ENCODE peak calls at places on chromosomes 3 and 15, in ten cellular contexts. U is psoas muscle; Y is stomach; J is right cardiac atrium; N is pancreas; I is CD8-positive, alpha-beta T cell; Z is endothelial cell of umbilical vein; E is cardiac muscle cell; F is tibial artery; V is colonic mucosa. D is an unnamed sample.

GRCh38 chr3:190401943-190402342 is 14.0 kb downstream of the CLDN16 start:
- DNase-seq in Z (peak), N (no peak), J (no peak), I (no peak), Y (no peak), U (no peak), E (no peak), F (no peak), V (no peak), D (no peak)

GRCh38 chr3:132034097-132034485 is 723 bp downstream of the CPNE4 start:
- DNase-seq in J (no peak), V (no peak), N (no peak), Y (no peak), I (no peak), E (no peak), U (no peak), F (no peak), Z (no peak), D (no peak)

GRCh38 chr15:69595009-69595825 is 142.6 kb downstream of the RPLP1 start:
- DNase-seq in U (peak), F (peak), Z (no peak), I (no peak), Y (peak), J (peak), E (peak), N (peak), V (no peak), D (no peak)

GRCh38 chr3:81446806-81447205 is 314.6 kb downstream of the GBE1 start:
- DNase-seq in J (no peak), E (no peak), U (no peak), Y (no peak), N (no peak), V (no peak), I (no peak), Z (no peak), F (no peak), D (no peak)

GRCh38 chr3:59608356-59608755 is 558.5 kb upstream of the CFAP20DC start:
- DNase-seq in Y (no peak), J (no peak), V (no peak), Z (no peak), E (no peak), U (no peak), F (no peak), I (no peak), N (no peak), D (no peak)

GRCh38 chr15:35306361-35306981 is 221.4 kb upstream of the NANOGP8 start:
- DNase-seq in F (no peak), E (peak), V (peak), Z (peak), J (no peak), I (no peak), N (no peak), U (no peak), Y (no peak), D (no peak)

GRCh38 chr15:55234800-55235104 is 38.0 kb upstream of the RSL24D1 start:
- DNase-seq in Z (no peak), F (no peak), U (no peak), E (no peak), J (no peak), Y (no peak), V (no peak), I (no peak), N (no peak), D (no peak)

GRCh38 chr3:170809975-170810357 is 60.0 kb downstream of the RPL22L1 start:
- DNase-seq in E (no peak), I (no peak), J (no peak), U (no peak), F (no peak), V (no peak), N (no peak), Y (no peak), Z (peak), D (no peak)

GRCh38 chr3:156483426-156483825 is 71.5 kb downstream of the SSR3 start:
- DNase-seq in V (no peak), J (no peak), F (no peak), Z (peak), I (no peak), N (no peak), U (no peak), Y (no peak), E (no peak), D (no peak)

GRCh38 chr15:47794266-47794914 is 77.1 kb downstream of the SEMA6D start:
- DNase-seq in J (no peak), V (no peak), Y (no peak), Z (no peak), I (no peak), U (no peak), N (no peak), F (no peak), E (no peak), D (no peak)

GRCh38 chr15:101723161-101723873 is 956 bp downstream of the TARS3 start:
- DNase-seq in Z (peak), I (peak), F (no peak), U (no peak), Y (no peak), V (peak), J (no peak), N (no peak), E (no peak), D (no peak)

GRCh38 chr15:41115088-41115651 is 910 bp downstream of the INO80 start:
- DNase-seq in U (no peak), F (no peak), N (no peak), Y (no peak), E (peak), J (no peak), V (no peak), I (no peak), Z (peak), D (no peak)

GRCh38 chr3:174243194-174243593 is 615.9 kb upstream of the NAALADL2 start:
- DNase-seq in Z (no peak), J (no peak), F (no peak), N (no peak), Y (no peak), U (no peak), E (no peak), V (no peak), I (no peak), D (no peak)

GRCh38 chr3:196317702-196318467 is at the start of gene DYNLT2B:
- DNase-seq in F (peak), E (peak), Y (peak), V (peak), I (peak), N (peak), Z (peak), J (peak), U (peak), D (peak)

GRCh38 chr3:79729096-79729495 is 38.7 kb downstream of the ROBO1 start:
- DNase-seq in I (no peak), Y (no peak), V (no peak), N (peak), Z (peak), F (no peak), E (peak), U (no peak), J (no peak), D (no peak)

GRCh38 chr3:190605385-190605784 is 91.5 kb downstream of the IL1RAP start:
- DNase-seq in I (no peak), J (no peak), V (no peak), N (no peak), Y (no peak), Z (no peak), E (no peak), F (no peak), U (no peak), D (no peak)

GRCh38 chr15:57198654-57199241 is 177.6 kb upstream of the CGNL1 start:
- DNase-seq in U (no peak), J (no peak), Y (no peak), Z (peak), E (peak), I (no peak), F (no peak), V (peak), N (no peak), D (peak)

GRCh38 chr3:42264399-42265058 is 1.5 kb downstream of the CCK start:
- DNase-seq in Y (peak), V (peak), I (no peak), E (no peak), J (no peak), Z (no peak), F (no peak), N (peak), U (peak), D (no peak)

GRCh38 chr15:93037341-93038063 is 51.5 kb downstream of the RGMA start:
- DNase-seq in F (peak), V (no peak), N (no peak), E (peak), J (peak), U (peak), I (no peak), Y (no peak), Z (no peak), D (peak)

GRCh38 chr3:557972-558371 is 361.4 kb downstream of the CHL1 start:
- DNase-seq in J (no peak), Y (no peak), U (no peak), F (no peak), Z (no peak), E (no peak), I (no peak), V (no peak), N (no peak), D (no peak)

GRCh38 chr3:149089395-149089794 is 3.1 kb upstream of the HLTF start:
- DNase-seq in E (no peak), F (no peak), Y (no peak), N (no peak), I (no peak), U (no peak), V (no peak), Z (no peak), J (no peak), D (no peak)

GRCh38 chr15:51234181-51234927 is 104.0 kb downstream of the CYP19A1 start:
- DNase-seq in J (no peak), Z (no peak), V (no peak), F (no peak), E (no peak), U (no peak), I (no peak), Y (no peak), N (no peak), D (no peak)

GRCh38 chr15:63593705-63594671 is 3.2 kb upstream of the FBXL22 start:
- DNase-seq in F (no peak), N (no peak), J (no peak), Y (no peak), I (no peak), U (no peak), E (peak), V (no peak), Z (no peak), D (no peak)

GRCh38 chr3:57281710-57282109 is 10.8 kb downstream of the ASB14 start:
- DNase-seq in V (no peak), F (no peak), I (no peak), N (no peak), J (no peak), Z (no peak), E (no peak), Y (no peak), U (no peak), D (no peak)

GRCh38 chr15:101063891-101064794 is 145.0 kb downstream of the LRRK1 start:
- DNase-seq in U (no peak), Y (peak), I (no peak), N (peak), Z (no peak), J (peak), F (peak), V (no peak), E (no peak), D (peak)

GRCh38 chr15:20344601-20345400 is 196.8 kb downstream of the GOLGA6L6 start:
- DNase-seq in N (peak), U (no peak), J (peak), Z (no peak), Y (no peak), V (no peak), F (no peak), E (no peak), I (no peak), D (peak)

GRCh38 chr3:168034152-168034928 is 61.4 kb downstream of the GOLIM4 start:
- DNase-seq in V (no peak), F (no peak), E (peak), N (no peak), U (no peak), I (no peak), J (no peak), Z (no peak), Y (no peak), D (no peak)

GRCh38 chr15:40338921-40339620 is 1.7 kb downstream of the CCDC9B start:
- DNase-seq in I (no peak), N (peak), Y (no peak), E (no peak), F (peak), Z (peak), U (peak), V (peak), J (peak), D (no peak)

GRCh38 chr15:84681822-84682221 is 23.8 kb upstream of the NMB start:
- DNase-seq in Z (peak), N (no peak), E (no peak), J (no peak), Y (no peak), U (no peak), I (no peak), V (no peak), F (no peak), D (no peak)

GRCh38 chr3:58659051-58659675 is 7.4 kb downstream of the FAM3D start:
- DNase-seq in N (no peak), Y (peak), F (peak), V (peak), I (no peak), E (peak), Z (peak), U (no peak), J (no peak), D (peak)

GRCh38 chr15:64895285-64896065 is 16.2 kb upstream of the ANKDD1A start:
- DNase-seq in Y (peak), V (no peak), I (peak), Z (peak), J (peak), U (peak), F (no peak), E (no peak), N (no peak), D (peak)

GRCh38 chr15:60520041-60520824 is 41.3 kb upstream of the ICE2 start:
- DNase-seq in V (no peak), I (no peak), N (no peak), U (no peak), Z (no peak), F (no peak), J (no peak), Y (no peak), E (no peak), D (no peak)

GRCh38 chr3:71584216-71585061 is 911 bp upstream of the FOXP1 start:
- DNase-seq in N (peak), E (peak), Y (peak), U (peak), F (peak), I (peak), V (peak), Z (peak), J (peak), D (peak)

GRCh38 chr3:45547764-45548683 is 46.5 kb upstream of the LIMD1 start:
- DNase-seq in F (no peak), U (peak), J (no peak), Y (no peak), I (no peak), V (no peak), E (no peak), N (no peak), Z (no peak), D (no peak)

GRCh38 chr3:18812316-18812715 is 336.0 kb upstream of the KCNH8 start:
- DNase-seq in I (no peak), V (no peak), F (no peak), N (no peak), U (no peak), E (no peak), Z (no peak), Y (no peak), J (no peak), D (no peak)

GRCh38 chr15:83697716-83698115 is 43.8 kb downstream of the ADAMTSL3 start:
- DNase-seq in N (no peak), Z (no peak), E (no peak), Y (no peak), U (no peak), I (no peak), V (no peak), J (no peak), F (no peak), D (no peak)

GRCh38 chr3:10977864-10978510 is 14.6 kb upstream of the SLC6A1 start:
- DNase-seq in Z (no peak), F (no peak), J (no peak), U (no peak), I (no peak), E (no peak), V (no peak), Y (no peak), N (no peak), D (no peak)

GRCh38 chr15:90097475-90097874 is 4.8 kb downstream of the IDH2 start:
- DNase-seq in Y (no peak), F (no peak), N (no peak), V (no peak), E (no peak), I (peak), U (no peak), J (no peak), Z (no peak), D (no peak)

GRCh38 chr3:159443266-159443665 is 545.4 kb upstream of the IL12A start:
- DNase-seq in E (no peak), Y (no peak), Z (no peak), J (no peak), I (no peak), U (no peak), F (no peak), V (no peak), N (no peak), D (no peak)

GRCh38 chr15:72919936-72920455 is 132.3 kb upstream of the NEO1 start:
- DNase-seq in J (no peak), Z (no peak), I (no peak), U (no peak), E (no peak), V (no peak), F (no peak), Y (no peak), N (no peak), D (no peak)

DNA sequence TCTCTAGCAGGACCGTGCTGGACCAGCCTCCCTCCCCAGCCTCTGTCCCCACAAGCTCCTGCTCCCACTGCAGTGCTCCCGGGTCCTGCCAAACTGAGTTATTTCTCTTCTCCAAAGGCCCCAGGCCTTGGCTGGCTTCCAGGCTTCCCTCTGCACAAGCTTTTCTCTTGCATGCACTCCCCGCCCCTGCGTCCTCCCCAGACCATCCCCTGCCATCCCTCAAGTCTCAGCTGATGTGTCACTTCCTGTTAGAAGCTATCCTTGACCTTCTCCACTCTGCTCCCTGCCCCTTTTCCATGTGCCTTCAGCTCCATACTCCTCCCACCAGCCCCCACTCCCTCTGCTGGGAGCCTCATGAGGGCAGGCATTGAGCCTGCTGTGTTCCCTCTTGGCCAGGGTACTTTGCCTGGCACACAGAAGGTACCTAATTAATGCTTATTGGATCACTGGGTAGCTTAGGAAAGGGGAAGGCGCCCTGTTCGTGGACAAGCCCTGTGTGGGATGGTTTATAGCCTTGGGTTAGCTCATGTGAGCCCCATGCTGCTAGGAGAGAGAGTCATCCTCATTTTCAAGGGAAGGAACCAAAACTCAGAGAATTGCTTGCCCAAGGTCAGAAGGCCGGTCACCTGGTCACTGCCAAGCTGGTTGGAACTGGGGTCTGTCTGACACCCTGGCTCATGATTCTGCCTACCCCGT is 56.4 kb downstream of the FEM1B start:
- DNase-seq in I (no peak), Y (no peak), Z (no peak), E (no peak), J (peak), V (no peak), N (no peak), F (peak), U (peak), D (no peak)
- H3K27ac ChIP-seq in I (no peak), Y (no peak), Z (no peak), E (no peak), J (peak), V (no peak), N (no peak), F (peak), U (no peak), D (no peak)

GRCh38 chr3:8501388-8502131 is at the start of gene LMCD1:
- DNase-seq in U (peak), N (peak), Z (peak), I (peak), V (peak), E (peak), J (peak), Y (peak), F (peak), D (peak)

GRCh38 chr3:8505621-8506020 is 4.0 kb downstream of the LMCD1 start:
- DNase-seq in U (no peak), E (no peak), Z (peak), Y (peak), J (no peak), V (peak), F (peak), I (no peak), N (peak), D (no peak)

GRCh38 chr3:8503871-8504610 is 2.4 kb downstream of the LMCD1 start:
- DNase-seq in E (no peak), F (no peak), J (no peak), Y (no peak), Z (no peak), I (no peak), U (no peak), N (no peak), V (no peak), D (no peak)

GRCh38 chr3:8504611-8504973 is 3.0 kb downstream of the LMCD1 start:
- DNase-seq in I (no peak), E (no peak), J (no peak), U (no peak), Z (no peak), V (no peak), Y (no peak), N (no peak), F (no peak), D (no peak)

GRCh38 chr3:8503461-8503860 is 1.8 kb downstream of the LMCD1 start:
- DNase-seq in I (no peak), N (no peak), E (no peak), Z (peak), U (no peak), V (no peak), F (no peak), J (no peak), Y (no peak), D (no peak)
- H3K4me3 ChIP-seq in I (no peak), N (no peak), E (no peak), Z (no peak), U (peak), V (no peak), F (peak), J (peak), Y (peak), D (no peak)

GRCh38 chr15:88663216-88663615 is 24.4 kb downstream of the ISG20 start:
- DNase-seq in F (peak), N (no peak), Y (peak), I (no peak), J (no peak), E (no peak), U (no peak), V (no peak), Z (no peak), D (no peak)
- H3K27ac ChIP-seq in F (peak), N (no peak), Y (no peak), I (no peak), J (no peak), E (no peak), U (no peak), V (no peak), Z (no peak), D (no peak)

GRCh38 chr3:142946861-142947260 is 16.6 kb downstream of the PAQR9 start:
- DNase-seq in U (no peak), N (no peak), I (no peak), V (no peak), E (no peak), F (no peak), J (no peak), Z (no peak), Y (no peak), D (no peak)
- H3K4me3 ChIP-seq in U (no peak), N (no peak), I (no peak), V (no peak), E (no peak), F (no peak), J (no peak), Z (no peak), Y (no peak), D (no peak)

DNA sequence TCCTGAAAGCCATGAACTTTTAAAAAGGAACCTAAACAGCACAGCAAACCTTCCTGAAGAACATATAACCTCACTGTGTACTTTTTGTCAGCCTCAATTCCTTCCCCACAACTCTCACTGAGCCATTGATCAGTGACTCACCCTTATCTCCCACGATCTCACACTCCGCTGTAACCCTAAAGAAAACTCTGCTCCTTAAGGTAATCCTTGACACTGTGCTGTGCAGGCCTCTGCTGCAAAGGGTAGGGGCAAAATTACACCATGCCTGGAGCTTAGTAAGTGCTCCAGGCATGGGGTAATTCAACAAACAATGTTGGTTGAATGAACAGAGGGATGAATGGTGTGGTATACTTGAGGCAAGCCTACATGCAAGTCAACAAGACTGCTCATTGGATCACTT is 100.0 kb upstream of the BOC start:
- DNase-seq in U (no peak), F (no peak), N (no peak), Y (no peak), E (no peak), Z (no peak), I (no peak), J (no peak), V (no peak), D (no peak)
- H3K27ac ChIP-seq in U (no peak), F (no peak), N (no peak), Y (no peak), E (no peak), Z (no peak), I (no peak), J (no peak), V (no peak), D (no peak)

D was measured in Peyer's patch.